ENCODE peak calls at places on chromosomes 2 and 18, in ten cellular contexts. One of them, this sample, is unnamed. For H3K27me3, the result is how much of the 10 kb centered on the place peaks cover.

GRCh38 chr2:215692387-215693079 is 256.7 kb upstream of the FN1 start:
- DNase-seq in mesendoderm: no peak
- DNase-seq in bronchial epithelial cell: no peak
- DNase-seq in heart right ventricle: no peak
- DNase-seq in GM23248: peak
- DNase-seq in AG04450: peak
- DNase-seq in body of pancreas: no peak
- DNase-seq in GM23338: no peak
- DNase-seq in left ventricle myocardium inferior: no peak
- DNase-seq in transverse colon: no peak
- DNase-seq in this sample: no peak

GRCh38 chr18:75071866-75072671 is 136.9 kb downstream of the PTGR3 start:
- DNase-seq in mesendoderm: no peak
- DNase-seq in bronchial epithelial cell: no peak
- DNase-seq in heart right ventricle: no peak
- DNase-seq in GM23248: no peak
- DNase-seq in AG04450: no peak
- DNase-seq in body of pancreas: no peak
- DNase-seq in GM23338: no peak
- DNase-seq in left ventricle myocardium inferior: no peak
- DNase-seq in transverse colon: no peak
- DNase-seq in this sample: no peak

GRCh38 chr18:3453540-3454364 is 3.8 kb downstream of the TGIF1 start:
- DNase-seq in mesendoderm: peak
- DNase-seq in bronchial epithelial cell: peak
- DNase-seq in heart right ventricle: peak
- DNase-seq in GM23248: peak
- DNase-seq in AG04450: peak
- DNase-seq in body of pancreas: peak
- DNase-seq in GM23338: peak
- DNase-seq in left ventricle myocardium inferior: peak
- DNase-seq in transverse colon: peak
- DNase-seq in this sample: no peak

GRCh38 chr18:25113081-25113480 is 238.9 kb downstream of the ZNF521 start:
- DNase-seq in mesendoderm: peak
- DNase-seq in bronchial epithelial cell: no peak
- DNase-seq in heart right ventricle: no peak
- DNase-seq in GM23248: no peak
- DNase-seq in AG04450: no peak
- DNase-seq in body of pancreas: no peak
- DNase-seq in GM23338: peak
- DNase-seq in left ventricle myocardium inferior: no peak
- DNase-seq in transverse colon: no peak
- DNase-seq in this sample: peak

GRCh38 chr2:175872716-175873115 is 129.4 kb downstream of the LNPK start:
- DNase-seq in mesendoderm: no peak
- DNase-seq in bronchial epithelial cell: no peak
- DNase-seq in heart right ventricle: no peak
- DNase-seq in GM23248: peak
- DNase-seq in AG04450: peak
- DNase-seq in body of pancreas: no peak
- DNase-seq in GM23338: no peak
- DNase-seq in left ventricle myocardium inferior: no peak
- DNase-seq in transverse colon: no peak
- DNase-seq in this sample: no peak

GRCh38 chr2:170973492-170974303 is 44.6 kb downstream of the GORASP2 start:
- DNase-seq in mesendoderm: peak
- DNase-seq in bronchial epithelial cell: no peak
- DNase-seq in heart right ventricle: peak
- DNase-seq in GM23248: peak
- DNase-seq in AG04450: no peak
- DNase-seq in body of pancreas: peak
- DNase-seq in GM23338: peak
- DNase-seq in left ventricle myocardium inferior: peak
- DNase-seq in transverse colon: peak
- DNase-seq in this sample: peak

GRCh38 chr18:9400197-9400596 is 65.6 kb downstream of the TWSG1 start:
- DNase-seq in mesendoderm: no peak
- DNase-seq in bronchial epithelial cell: peak
- DNase-seq in heart right ventricle: no peak
- DNase-seq in GM23248: no peak
- DNase-seq in AG04450: no peak
- DNase-seq in body of pancreas: no peak
- DNase-seq in GM23338: no peak
- DNase-seq in left ventricle myocardium inferior: no peak
- DNase-seq in transverse colon: no peak
- DNase-seq in this sample: no peak

GRCh38 chr2:210287301-210287700 is 27.7 kb downstream of the MYL1 start:
- DNase-seq in mesendoderm: peak
- DNase-seq in bronchial epithelial cell: no peak
- DNase-seq in heart right ventricle: no peak
- DNase-seq in GM23248: no peak
- DNase-seq in AG04450: no peak
- DNase-seq in body of pancreas: no peak
- DNase-seq in GM23338: peak
- DNase-seq in left ventricle myocardium inferior: no peak
- DNase-seq in transverse colon: no peak
- DNase-seq in this sample: no peak

GRCh38 chr2:29627366-29627765 is 294.0 kb downstream of the ALK start:
- DNase-seq in mesendoderm: peak
- DNase-seq in bronchial epithelial cell: peak
- DNase-seq in heart right ventricle: no peak
- DNase-seq in GM23248: peak
- DNase-seq in AG04450: peak
- DNase-seq in body of pancreas: no peak
- DNase-seq in GM23338: peak
- DNase-seq in left ventricle myocardium inferior: no peak
- DNase-seq in transverse colon: no peak
- DNase-seq in this sample: no peak

GRCh38 chr18:50429207-50429948 is 54.5 kb downstream of the SKA1 start:
- DNase-seq in mesendoderm: peak
- DNase-seq in bronchial epithelial cell: peak
- DNase-seq in heart right ventricle: no peak
- DNase-seq in GM23248: peak
- DNase-seq in AG04450: no peak
- DNase-seq in body of pancreas: peak
- DNase-seq in GM23338: peak
- DNase-seq in left ventricle myocardium inferior: no peak
- DNase-seq in transverse colon: no peak
- DNase-seq in this sample: peak

GRCh38 chr2:70710276-70710675 is 57.7 kb downstream of the ADD2 start:
- DNase-seq in mesendoderm: peak
- DNase-seq in bronchial epithelial cell: no peak
- DNase-seq in heart right ventricle: no peak
- DNase-seq in GM23248: no peak
- DNase-seq in AG04450: no peak
- DNase-seq in body of pancreas: no peak
- DNase-seq in GM23338: no peak
- DNase-seq in left ventricle myocardium inferior: no peak
- DNase-seq in transverse colon: no peak
- DNase-seq in this sample: peak

GRCh38 chr2:240921319-240922233 is 15.4 kb downstream of the CROCC2 start:
- DNase-seq in mesendoderm: no peak
- DNase-seq in bronchial epithelial cell: peak
- DNase-seq in heart right ventricle: peak
- DNase-seq in GM23248: peak
- DNase-seq in AG04450: peak
- DNase-seq in body of pancreas: peak
- DNase-seq in GM23338: no peak
- DNase-seq in left ventricle myocardium inferior: peak
- DNase-seq in transverse colon: peak
- DNase-seq in this sample: peak

GRCh38 chr2:144938308-144938709 is 418.4 kb upstream of the ZEB2 start:
- DNase-seq in mesendoderm: no peak
- DNase-seq in bronchial epithelial cell: peak
- DNase-seq in heart right ventricle: peak
- DNase-seq in GM23248: peak
- DNase-seq in AG04450: peak
- DNase-seq in body of pancreas: no peak
- DNase-seq in GM23338: no peak
- DNase-seq in left ventricle myocardium inferior: no peak
- DNase-seq in transverse colon: no peak
- DNase-seq in this sample: no peak

GRCh38 chr2:228545749-228546148 is 364.3 kb upstream of the SPHKAP start:
- DNase-seq in mesendoderm: peak
- DNase-seq in bronchial epithelial cell: no peak
- DNase-seq in heart right ventricle: no peak
- DNase-seq in GM23248: peak
- DNase-seq in AG04450: no peak
- DNase-seq in body of pancreas: no peak
- DNase-seq in GM23338: no peak
- DNase-seq in left ventricle myocardium inferior: no peak
- DNase-seq in transverse colon: no peak
- DNase-seq in this sample: no peak

GRCh38 chr2:207533609-207534008 is 3.8 kb downstream of the CREB1 start:
- DNase-seq in mesendoderm: no peak
- DNase-seq in bronchial epithelial cell: no peak
- DNase-seq in heart right ventricle: no peak
- DNase-seq in GM23248: no peak
- DNase-seq in AG04450: no peak
- DNase-seq in body of pancreas: no peak
- DNase-seq in GM23338: no peak
- DNase-seq in left ventricle myocardium inferior: no peak
- DNase-seq in transverse colon: no peak
- DNase-seq in this sample: no peak

GRCh38 chr18:59631583-59632181 is 65.5 kb downstream of the CCBE1 start:
- DNase-seq in mesendoderm: peak
- DNase-seq in bronchial epithelial cell: peak
- DNase-seq in heart right ventricle: no peak
- DNase-seq in GM23248: peak
- DNase-seq in AG04450: no peak
- DNase-seq in body of pancreas: no peak
- DNase-seq in GM23338: peak
- DNase-seq in left ventricle myocardium inferior: no peak
- DNase-seq in transverse colon: no peak
- DNase-seq in this sample: peak

GRCh38 chr18:74635202-74635969 is 37.7 kb downstream of the ZNF407 start:
- DNase-seq in mesendoderm: no peak
- DNase-seq in bronchial epithelial cell: no peak
- DNase-seq in heart right ventricle: no peak
- DNase-seq in GM23248: no peak
- DNase-seq in AG04450: no peak
- DNase-seq in body of pancreas: peak
- DNase-seq in GM23338: no peak
- DNase-seq in left ventricle myocardium inferior: no peak
- DNase-seq in transverse colon: no peak
- DNase-seq in this sample: no peak

GRCh38 chr2:203237501-203238238 is 1.1 kb upstream of the CYP20A1 start:
- DNase-seq in mesendoderm: no peak
- DNase-seq in bronchial epithelial cell: no peak
- DNase-seq in heart right ventricle: no peak
- DNase-seq in GM23248: no peak
- DNase-seq in AG04450: no peak
- DNase-seq in body of pancreas: no peak
- DNase-seq in GM23338: no peak
- DNase-seq in left ventricle myocardium inferior: no peak
- DNase-seq in transverse colon: no peak
- DNase-seq in this sample: no peak
- H3K4me3 ChIP-seq in mesendoderm: no peak
- H3K4me3 ChIP-seq in bronchial epithelial cell: peak
- H3K4me3 ChIP-seq in heart right ventricle: peak
- H3K4me3 ChIP-seq in GM23248: peak
- H3K4me3 ChIP-seq in AG04450: no peak
- H3K4me3 ChIP-seq in body of pancreas: no peak
- H3K4me3 ChIP-seq in GM23338: peak
- H3K4me3 ChIP-seq in left ventricle myocardium inferior: peak
- H3K4me3 ChIP-seq in transverse colon: no peak
- H3K4me3 ChIP-seq in this sample: no peak

DNA sequence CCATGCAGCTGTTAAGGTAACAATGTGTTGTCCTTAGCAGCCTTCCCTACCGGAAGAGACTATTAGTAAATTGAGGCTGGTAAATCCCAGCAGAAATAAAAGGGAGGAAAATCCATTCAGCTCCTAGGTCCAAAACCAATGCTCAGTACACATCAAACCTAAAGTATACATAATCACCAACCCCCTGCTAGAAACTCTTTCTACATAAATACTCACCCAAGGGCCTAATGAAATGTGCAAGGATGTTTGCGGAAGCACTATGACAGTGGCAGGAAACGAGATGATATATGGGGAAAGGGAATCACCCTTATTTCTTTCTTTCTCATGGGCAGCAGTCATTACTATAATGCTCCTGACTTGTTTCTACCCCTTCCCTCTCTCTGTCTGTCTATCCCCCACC is 1.3 kb upstream of the SCTR start:
- DNase-seq in mesendoderm: no peak
- DNase-seq in bronchial epithelial cell: no peak
- DNase-seq in heart right ventricle: no peak
- DNase-seq in GM23248: no peak
- DNase-seq in AG04450: no peak
- DNase-seq in body of pancreas: no peak
- DNase-seq in GM23338: no peak
- DNase-seq in left ventricle myocardium inferior: no peak
- DNase-seq in transverse colon: no peak
- DNase-seq in this sample: no peak
- H3K27me3 ChIP-seq in mesendoderm: under half
- H3K27me3 ChIP-seq in bronchial epithelial cell: under half
- H3K27me3 ChIP-seq in heart right ventricle: half or more
- H3K27me3 ChIP-seq in GM23248: half or more
- H3K27me3 ChIP-seq in AG04450: under half
- H3K27me3 ChIP-seq in body of pancreas: under half
- H3K27me3 ChIP-seq in GM23338: half or more
- H3K27me3 ChIP-seq in left ventricle myocardium inferior: half or more
- H3K27me3 ChIP-seq in transverse colon: half or more
- H3K27me3 ChIP-seq in this sample: under half

DNA sequence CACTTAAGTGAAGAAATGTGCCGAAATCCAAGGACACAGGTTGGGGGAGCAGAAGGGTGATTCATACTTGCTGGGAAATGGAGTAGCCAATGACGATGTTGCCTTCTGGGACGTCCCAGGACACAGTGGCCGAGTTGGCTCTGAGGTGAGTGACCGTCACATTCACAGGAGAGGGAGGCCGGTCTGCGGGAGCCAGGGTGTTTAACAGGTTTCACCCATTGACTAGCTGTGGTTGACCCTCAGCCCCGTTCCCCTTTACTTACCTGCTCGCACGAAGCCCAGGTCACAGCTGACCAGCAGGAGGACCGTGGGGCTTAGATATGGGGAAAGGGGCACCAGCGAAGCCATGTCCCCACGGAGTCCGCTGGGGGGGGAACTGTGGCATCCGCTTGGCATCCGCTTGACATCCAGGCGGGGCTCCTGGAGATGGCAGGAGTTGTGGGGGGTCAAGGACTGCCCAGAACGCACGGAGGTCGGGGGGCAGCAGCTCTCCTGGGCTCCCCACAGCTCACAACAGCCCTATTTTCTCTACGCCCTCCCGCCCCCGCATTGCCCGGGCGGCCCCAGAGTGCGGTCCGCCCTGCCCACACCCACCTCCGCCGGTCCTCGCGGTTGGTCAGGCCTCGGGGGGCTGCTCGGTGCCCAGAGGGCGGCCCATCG is 586 bp downstream of the FNDC4 start:
- DNase-seq in mesendoderm: peak
- DNase-seq in bronchial epithelial cell: no peak
- DNase-seq in heart right ventricle: peak
- DNase-seq in GM23248: peak
- DNase-seq in AG04450: no peak
- DNase-seq in body of pancreas: peak
- DNase-seq in GM23338: peak
- DNase-seq in left ventricle myocardium inferior: peak
- DNase-seq in transverse colon: peak
- DNase-seq in this sample: no peak
- H3K4me3 ChIP-seq in mesendoderm: peak
- H3K4me3 ChIP-seq in bronchial epithelial cell: peak
- H3K4me3 ChIP-seq in heart right ventricle: peak
- H3K4me3 ChIP-seq in GM23248: peak
- H3K4me3 ChIP-seq in AG04450: peak
- H3K4me3 ChIP-seq in body of pancreas: no peak
- H3K4me3 ChIP-seq in GM23338: peak
- H3K4me3 ChIP-seq in left ventricle myocardium inferior: peak
- H3K4me3 ChIP-seq in transverse colon: peak
- H3K4me3 ChIP-seq in this sample: peak

GRCh38 chr2:46333912-46334311 is 36.7 kb downstream of the EPAS1 start:
- DNase-seq in mesendoderm: no peak
- DNase-seq in bronchial epithelial cell: no peak
- DNase-seq in heart right ventricle: no peak
- DNase-seq in GM23248: peak
- DNase-seq in AG04450: no peak
- DNase-seq in body of pancreas: no peak
- DNase-seq in GM23338: peak
- DNase-seq in left ventricle myocardium inferior: no peak
- DNase-seq in transverse colon: no peak
- DNase-seq in this sample: no peak
- H3K27me3 ChIP-seq in mesendoderm: under half
- H3K27me3 ChIP-seq in bronchial epithelial cell: under half
- H3K27me3 ChIP-seq in heart right ventricle: under half
- H3K27me3 ChIP-seq in GM23248: under half
- H3K27me3 ChIP-seq in AG04450: under half
- H3K27me3 ChIP-seq in body of pancreas: under half
- H3K27me3 ChIP-seq in GM23338: under half
- H3K27me3 ChIP-seq in left ventricle myocardium inferior: under half
- H3K27me3 ChIP-seq in transverse colon: under half
- H3K27me3 ChIP-seq in this sample: under half

This sample was measured in H7.